ENCODE peak calls at places on chromosome 2, in eight cellular contexts. D is CD4-positive, alpha-beta memory T cell; O is CD8-positive, alpha-beta T cell; K is prostate gland; A is SJSA1; H is upper lobe of left lung; Q is uterus; G is heart left ventricle. V is an unnamed sample. For H3K27me3 and H3K4me1, the result is how much of the 10 kb centered on the place peaks cover.

GRCh38 chr2:169768262-169768995 is 30.2 kb upstream of the SSB start:
- DNase-seq in D (peak), O (peak), Q (no peak), A (no peak), H (no peak), K (no peak), G (peak), V (peak)

GRCh38 chr2:224268441-224268840 is 133.5 kb downstream of the FAM124B start:
- DNase-seq in G (no peak), Q (no peak), O (no peak), K (peak), D (no peak), A (no peak), H (no peak), V (no peak)

GRCh38 chr2:102000813-102001766 is 9.3 kb downstream of the IL1R2 start:
- DNase-seq in D (no peak), A (no peak), H (no peak), K (no peak), Q (no peak), G (no peak), O (no peak), V (no peak)

GRCh38 chr2:40592223-40592622 is 140.3 kb upstream of the SLC8A1 start:
- DNase-seq in K (no peak), G (no peak), Q (no peak), H (no peak), A (no peak), O (no peak), D (no peak), V (no peak)

GRCh38 chr2:230920167-230920566 is 4.9 kb downstream of the GPR55 start:
- DNase-seq in H (no peak), D (no peak), K (no peak), A (peak), Q (no peak), G (no peak), O (no peak), V (no peak)

GRCh38 chr2:97678217-97678762 is 8.8 kb downstream of the C2orf92 start:
- DNase-seq in A (no peak), Q (no peak), O (no peak), K (no peak), H (no peak), D (no peak), G (no peak), V (no peak)

GRCh38 chr2:105934467-105934866 is 189.8 kb downstream of the NCK2 start:
- DNase-seq in K (no peak), D (peak), A (no peak), Q (no peak), G (no peak), H (no peak), O (peak), V (peak)

GRCh38 chr2:65023742-65024141 is 32.5 kb upstream of the CEP68 start:
- DNase-seq in Q (no peak), K (no peak), A (no peak), H (no peak), O (no peak), G (no peak), D (no peak), V (no peak)

GRCh38 chr2:10571673-10572072 is 118.1 kb downstream of the NOL10 start:
- DNase-seq in O (no peak), D (no peak), A (no peak), Q (no peak), K (no peak), G (no peak), H (no peak), V (no peak)

GRCh38 chr2:96146881-96147592 is 1.8 kb upstream of the DUSP2 start:
- DNase-seq in G (peak), O (no peak), K (no peak), H (peak), Q (peak), D (peak), A (no peak), V (peak)

GRCh38 chr2:240298803-240299709 is 136.4 kb upstream of the GPC1 start:
- DNase-seq in O (no peak), Q (no peak), D (no peak), G (no peak), K (no peak), A (no peak), H (peak), V (no peak)

GRCh38 chr2:162509288-162509968 is 165.5 kb downstream of the GCA start:
- DNase-seq in A (no peak), Q (no peak), D (no peak), K (no peak), O (no peak), H (no peak), G (no peak), V (no peak)

GRCh38 chr2:226077841-226078240 is 678.3 kb downstream of the NYAP2 start:
- DNase-seq in D (no peak), H (no peak), Q (no peak), K (no peak), A (no peak), O (no peak), G (no peak), V (no peak)

GRCh38 chr2:106996136-106996769 is 110.3 kb upstream of the ST6GAL2 start:
- DNase-seq in A (no peak), O (no peak), Q (no peak), K (no peak), D (no peak), H (no peak), G (no peak), V (no peak)
- H3K4me3 ChIP-seq in A (no peak), O (no peak), Q (no peak), K (no peak), D (no peak), H (no peak), G (no peak), V (no peak)

DNA sequence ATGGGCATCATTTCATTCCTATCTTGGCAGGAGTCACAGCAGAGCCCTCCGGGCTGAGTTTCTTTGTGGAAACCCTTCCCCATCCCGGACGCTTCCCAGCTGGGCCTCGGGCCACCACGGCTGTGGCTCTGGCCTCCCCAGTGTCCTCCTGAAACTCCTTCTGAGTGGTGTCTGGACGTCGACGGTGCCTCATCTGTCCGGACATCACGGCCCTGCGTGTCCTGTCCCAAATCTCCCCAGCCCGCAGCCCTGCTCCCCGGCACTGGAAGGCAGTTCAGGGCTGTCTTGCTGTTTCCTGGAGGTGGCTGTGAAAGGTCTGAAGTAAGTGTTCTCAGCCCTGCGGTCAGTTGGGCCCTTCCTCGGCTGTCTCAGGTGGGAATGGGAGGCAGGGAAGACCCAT is 99.8 kb upstream of the TMEM18 start:
- DNase-seq in G (no peak), H (no peak), Q (no peak), A (no peak), D (no peak), O (no peak), K (no peak), V (no peak)
- H3K27me3 ChIP-seq in G (under half), H (under half), Q (under half), A (under half), D (under half), O (under half), K (under half), V (under half)

DNA sequence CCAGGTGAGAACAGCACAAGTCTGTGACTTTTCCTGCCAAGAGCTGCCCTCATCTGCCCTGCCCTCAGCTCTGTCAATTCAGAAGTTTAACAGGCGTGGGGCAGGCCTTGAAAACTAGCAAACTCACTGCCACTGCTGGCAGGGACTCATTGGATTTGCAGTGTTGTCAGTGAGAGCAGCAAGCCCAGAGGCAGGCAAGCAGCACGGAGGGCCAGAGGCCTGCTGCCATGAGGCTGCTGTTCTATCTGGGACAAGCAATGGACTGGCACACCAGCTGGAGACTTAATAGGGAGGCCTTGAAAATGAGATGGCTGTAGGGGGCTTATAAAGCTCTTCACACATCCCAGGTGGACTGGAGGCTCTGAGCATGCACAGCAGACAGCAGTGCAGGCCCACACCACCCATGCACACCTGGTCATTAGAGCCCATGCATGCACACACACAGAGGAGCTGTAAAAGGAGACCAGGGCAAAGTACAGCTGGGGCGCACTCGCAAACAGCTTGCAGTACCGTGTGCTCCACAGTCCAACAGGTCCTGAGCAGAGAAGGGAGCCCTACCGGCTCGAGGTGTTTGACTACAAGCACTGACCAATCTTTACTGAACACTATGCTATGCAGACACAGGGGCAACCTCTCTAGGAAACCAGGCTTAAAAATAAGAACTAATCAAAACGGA is 28.7 kb downstream of the MGAT4A start:
- DNase-seq in K (peak), A (no peak), G (no peak), O (no peak), Q (no peak), H (peak), D (no peak), V (no peak)
- H3K4me1 ChIP-seq in K (under half), A (under half), G (half or more), O (half or more), Q (under half), H (under half), D (half or more), V (under half)

DNA sequence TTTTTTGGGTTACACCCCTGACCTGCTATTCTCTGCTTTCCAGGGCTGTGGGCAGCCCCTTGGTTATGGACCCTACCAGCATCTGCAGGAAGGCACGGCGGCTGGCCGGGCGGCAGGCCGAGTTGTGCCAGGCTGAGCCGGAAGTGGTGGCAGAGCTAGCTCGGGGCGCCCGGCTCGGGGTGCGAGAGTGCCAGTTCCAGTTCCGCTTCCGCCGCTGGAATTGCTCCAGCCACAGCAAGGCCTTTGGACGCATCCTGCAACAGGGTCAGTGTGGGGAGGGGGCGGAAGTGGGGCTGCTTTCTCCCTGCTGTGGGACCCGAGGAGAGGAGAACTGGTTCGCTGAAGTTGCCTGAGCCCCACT is 9.7 kb upstream of the WNT10A start:
- DNase-seq in D (no peak), O (no peak), A (no peak), Q (no peak), K (no peak), G (peak), H (no peak), V (no peak)
- H3K4me3 ChIP-seq in D (no peak), O (peak), A (no peak), Q (no peak), K (no peak), G (peak), H (peak), V (peak)

GRCh38 chr2:219498280-219499057 is at the start of gene GMPPA:
- DNase-seq in Q (peak), D (peak), G (peak), O (peak), A (peak), K (peak), H (peak), V (peak)

GRCh38 chr2:219496781-219497494 is 1.8 kb upstream of the GMPPA start:
- DNase-seq in O (peak), D (no peak), A (no peak), Q (peak), K (no peak), G (no peak), H (no peak), V (no peak)

GRCh38 chr2:219496247-219496646 is 2.4 kb upstream of the GMPPA start:
- DNase-seq in G (no peak), O (no peak), H (no peak), K (no peak), Q (peak), D (no peak), A (no peak), V (no peak)

GRCh38 chr2:219499058-219499307 is 292 bp downstream of the GMPPA start:
- DNase-seq in G (no peak), K (no peak), D (no peak), A (no peak), H (no peak), Q (no peak), O (no peak), V (no peak)

DNA sequence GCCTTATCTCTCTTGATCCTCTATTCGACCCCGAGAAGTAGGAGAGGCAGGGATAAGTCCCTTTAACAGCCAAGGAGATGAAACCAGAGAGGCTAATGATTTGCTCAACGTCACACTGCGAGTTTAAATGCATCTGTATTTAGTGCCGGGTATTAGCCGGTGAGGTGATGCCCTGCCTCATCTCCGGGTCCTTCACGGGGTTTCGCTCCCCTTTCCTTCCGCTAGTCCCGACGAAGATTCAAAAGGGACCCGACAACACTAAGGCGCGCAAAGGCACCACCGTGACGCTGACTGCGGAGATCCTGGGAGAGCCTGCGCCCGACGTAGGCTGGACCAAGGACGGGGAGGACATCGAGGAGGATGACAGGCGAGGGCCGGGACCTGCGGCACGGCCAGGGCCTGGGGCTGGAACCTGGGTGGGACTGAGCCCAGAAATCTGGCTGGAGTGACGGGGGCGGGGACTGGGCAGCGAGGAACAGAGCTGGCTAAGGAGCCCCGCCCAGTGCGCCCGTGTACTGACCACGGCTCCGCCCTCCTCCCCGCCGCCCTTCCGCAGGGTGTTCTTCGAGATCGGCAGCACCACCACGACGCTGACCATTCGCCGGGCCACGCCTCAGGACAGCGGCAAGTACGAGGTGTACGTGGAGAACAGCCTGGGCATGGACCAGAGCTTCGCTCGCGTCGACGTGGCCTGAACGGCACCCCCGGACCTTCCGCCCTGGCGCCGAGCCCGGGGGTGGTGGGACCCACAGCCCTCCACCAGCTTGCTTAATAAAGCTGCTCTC is 1.0 kb upstream of the GMPPA start:
- DNase-seq in K (peak), A (peak), O (peak), Q (peak), G (peak), H (peak), D (no peak), V (no peak)
- H3K27me3 ChIP-seq in K (under half), A (under half), O (under half), Q (under half), G (under half), H (under half), D (under half), V (under half)

GRCh38 chr2:236538242-236538641 is 31.4 kb upstream of the ACKR3 start:
- DNase-seq in K (no peak), O (no peak), G (no peak), H (no peak), A (no peak), D (no peak), Q (no peak), V (no peak)
- H3K4me1 ChIP-seq in K (under half), O (under half), G (under half), H (under half), A (under half), D (under half), Q (under half), V (under half)

GRCh38 chr2:216634317-216635148 is 1.3 kb downstream of the IGFBP2 start:
- DNase-seq in H (no peak), O (no peak), A (no peak), G (no peak), D (no peak), Q (no peak), K (no peak), V (no peak)
- H3K4me3 ChIP-seq in H (peak), O (peak), A (no peak), G (peak), D (no peak), Q (peak), K (peak), V (no peak)

V was measured in effector memory CD4-positive, alpha-beta T cell.